ENCODE peak calls at places on chromosome 20, in seven cellular contexts. Y is SK-N-SH, L is tibial nerve, G is A549, T is HepG2, S is K562, J is sigmoid colon. B is an unnamed sample.
A peak's percentile ranks its signal among the peaks of the same experiment; 100 is the strongest.

GRCh38 chr20:63100401-63100925 is 93.7 kb upstream of the BHLHE23 start:
- DNase-seq in Y (no peak), G (no peak), S (no peak), J (peak; percentile 51), T (no peak), L (no peak), B (no peak)

GRCh38 chr20:90651-91050 is 3.2 kb downstream of the DEFB125 start:
- DNase-seq in J (no peak), T (no peak), Y (no peak), L (no peak), S (no peak), G (no peak), B (no peak)

GRCh38 chr20:7540923-7541322 is 399.3 kb downstream of the HAO1 start:
- DNase-seq in L (no peak), G (no peak), Y (no peak), J (no peak), T (no peak), S (no peak), B (no peak)

GRCh38 chr20:46205349-46205748 is 87.2 kb downstream of the CD40 start:
- DNase-seq in G (no peak), S (no peak), L (no peak), J (no peak), Y (no peak), T (no peak), B (no peak)

GRCh38 chr20:36975085-36975829 is 23.7 kb upstream of the SAMHD1 start:
- DNase-seq in S (no peak), Y (no peak), G (no peak), T (no peak), J (peak; percentile 14), L (no peak), B (no peak)

GRCh38 chr20:32482251-32483220 is 102.6 kb downstream of the NOL4L start:
- DNase-seq in J (peak; percentile 76), L (no peak), T (no peak), S (no peak), Y (peak; percentile 73), G (no peak), B (peak; percentile 92)

GRCh38 chr20:35269055-35269781 is 8.7 kb downstream of the MMP24OS start:
- DNase-seq in L (no peak), S (peak; percentile 83), Y (peak; percentile 93), J (no peak), T (peak; percentile 77), G (peak; percentile 81), B (peak; percentile 65)

GRCh38 chr20:1654994-1655393 is 2.6 kb downstream of the SIRPG start:
- DNase-seq in L (no peak), J (no peak), Y (no peak), G (no peak), T (no peak), S (no peak), B (no peak)

GRCh38 chr20:63118786-63119450 is 97.0 kb downstream of the YTHDF1 start:
- DNase-seq in T (no peak), G (no peak), L (no peak), Y (no peak), J (no peak), S (no peak), B (no peak)

GRCh38 chr20:51428451-51429143 is 113.9 kb downstream of the NFATC2 start:
- DNase-seq in Y (peak; percentile 55), S (peak; percentile 9), L (no peak), J (peak; percentile 85), T (peak; percentile 75), G (no peak), B (peak; percentile 24)

GRCh38 chr20:48702388-48703041 is 125.3 kb downstream of the PREX1 start:
- DNase-seq in Y (peak; percentile 39), T (no peak), L (no peak), J (peak; percentile 35), S (no peak), G (no peak), B (no peak)

GRCh38 chr20:41960166-41960565 is 342.0 kb upstream of the CHD6 start:
- DNase-seq in S (no peak), L (no peak), T (no peak), G (no peak), Y (no peak), J (no peak), B (no peak)

GRCh38 chr20:63635431-63636141 is 8.7 kb upstream of the GMEB2 start:
- DNase-seq in S (no peak), G (no peak), Y (no peak), T (no peak), L (no peak), J (no peak), B (peak; percentile 77)

GRCh38 chr20:37584238-37584807 is 56.6 kb upstream of the BLCAP start:
- DNase-seq in J (no peak), Y (no peak), T (no peak), L (no peak), S (peak; percentile 24), G (no peak), B (no peak)

GRCh38 chr20:19903168-19903676 is 113.9 kb upstream of the NAA20 start:
- DNase-seq in S (peak; percentile 8), J (peak; percentile 79), Y (no peak), L (no peak), T (peak; percentile 86), G (peak; percentile 52), B (no peak)

GRCh38 chr20:17666491-17666890 is 15.6 kb downstream of the RRBP1 start:
- DNase-seq in G (no peak), T (no peak), S (no peak), L (peak; percentile 14), J (no peak), Y (no peak), B (no peak)

GRCh38 chr20:45096781-45097180 is 4.1 kb downstream of the KCNS1 start:
- DNase-seq in Y (no peak), S (no peak), J (no peak), T (no peak), L (no peak), G (no peak), B (no peak)

GRCh38 chr20:40643891-40644290 is 45.1 kb downstream of the MAFB start:
- DNase-seq in S (no peak), Y (no peak), T (no peak), L (no peak), J (no peak), G (no peak), B (no peak)
- TF ChIP-seq EP300 in S (no peak), Y (no peak), T (no peak), L (no peak), J (no peak), G (no peak), B (no peak)

DNA sequence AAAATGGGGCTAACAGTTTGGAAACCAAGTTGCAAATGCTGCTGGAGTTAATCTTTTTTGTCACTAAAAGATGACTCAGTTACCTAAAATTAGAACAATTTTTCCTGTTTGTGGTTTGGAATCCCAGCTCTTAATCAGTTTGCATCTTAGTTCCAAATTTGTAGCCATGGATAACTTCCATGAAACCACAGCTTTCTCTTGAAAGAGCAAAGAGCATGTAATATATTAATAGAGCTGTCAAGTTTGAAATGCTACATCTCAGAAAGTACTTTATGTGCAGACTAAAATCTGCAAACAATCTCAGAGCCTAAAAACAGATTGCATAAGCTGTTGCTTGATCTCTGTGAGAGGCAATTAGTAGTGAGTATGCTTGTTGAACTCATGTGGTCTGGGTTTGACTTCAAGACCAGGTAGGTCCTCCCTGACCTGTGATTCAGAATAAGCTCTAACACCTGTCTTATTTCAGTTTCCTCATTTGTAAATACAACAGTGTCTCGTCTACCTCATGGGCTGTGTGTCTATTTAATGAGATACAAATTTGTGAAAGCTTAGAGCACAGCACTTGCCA is 23.5 kb downstream of the DHX35 start:
- DNase-seq in T (peak; percentile 73), L (no peak), J (no peak), S (no peak), G (no peak), Y (no peak), B (no peak)
- TF ChIP-seq EP300 in T (peak; percentile 57), L (no peak), J (peak; percentile 10), S (no peak), G (no peak), Y (peak; percentile 64), B (no peak)

DNA sequence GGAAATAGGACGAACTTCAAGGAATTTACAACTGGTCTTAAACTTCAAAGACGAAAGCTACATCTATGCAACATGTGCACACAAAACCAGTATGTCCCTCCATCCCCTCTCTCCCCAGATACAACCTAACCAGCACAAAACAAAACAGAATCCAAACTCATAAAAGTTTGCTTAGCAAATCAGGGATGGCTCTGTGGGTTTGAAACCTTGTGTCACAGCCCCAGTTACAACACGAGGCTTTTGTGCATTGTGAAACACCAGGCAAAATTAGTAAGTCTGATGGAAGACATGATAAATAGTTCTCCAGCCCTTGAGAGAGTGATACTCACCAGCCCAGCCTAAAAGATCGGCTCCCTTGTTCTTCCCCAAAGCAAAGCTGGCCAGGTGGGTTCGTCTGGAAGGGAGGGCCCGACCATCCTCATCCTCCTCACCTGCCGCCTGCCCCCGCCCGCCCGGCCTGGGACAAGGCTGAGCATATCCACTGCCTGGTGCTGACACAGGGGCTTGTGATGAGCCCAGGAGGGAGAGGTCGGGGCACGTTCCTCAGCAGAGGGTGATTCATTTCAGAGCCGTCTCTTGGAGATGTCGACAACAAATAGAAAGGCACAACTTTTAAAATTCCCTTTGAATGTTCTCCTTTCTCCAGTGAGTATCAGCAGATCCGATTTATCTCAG is 198.0 kb downstream of the TFAP2C start:
- DNase-seq in L (no peak), Y (no peak), G (peak; percentile 16), S (no peak), J (peak; percentile 83), T (no peak), B (no peak)
- TF ChIP-seq EP300 in L (no peak), Y (no peak), G (no peak), S (no peak), J (peak; percentile 19), T (no peak), B (no peak)

GRCh38 chr20:2805682-2806350 is 5.4 kb upstream of the CPXM1 start:
- DNase-seq in L (no peak), T (no peak), J (no peak), S (peak; percentile 15), G (no peak), Y (peak; percentile 21), B (peak; percentile 83)

GRCh38 chr20:2806351-2806701 is 5.9 kb upstream of the CPXM1 start:
- DNase-seq in T (no peak), J (no peak), S (no peak), L (no peak), G (no peak), Y (no peak), B (no peak)

GRCh38 chr20:2807019-2807418 is 6.6 kb upstream of the CPXM1 start:
- DNase-seq in Y (no peak), J (no peak), G (no peak), S (no peak), T (no peak), L (no peak), B (peak; percentile 10)

GRCh38 chr20:2804921-2805681 is 4.7 kb upstream of the CPXM1 start:
- DNase-seq in S (no peak), Y (peak; percentile 25), T (no peak), L (no peak), G (no peak), J (no peak), B (peak; percentile 63)

DNA sequence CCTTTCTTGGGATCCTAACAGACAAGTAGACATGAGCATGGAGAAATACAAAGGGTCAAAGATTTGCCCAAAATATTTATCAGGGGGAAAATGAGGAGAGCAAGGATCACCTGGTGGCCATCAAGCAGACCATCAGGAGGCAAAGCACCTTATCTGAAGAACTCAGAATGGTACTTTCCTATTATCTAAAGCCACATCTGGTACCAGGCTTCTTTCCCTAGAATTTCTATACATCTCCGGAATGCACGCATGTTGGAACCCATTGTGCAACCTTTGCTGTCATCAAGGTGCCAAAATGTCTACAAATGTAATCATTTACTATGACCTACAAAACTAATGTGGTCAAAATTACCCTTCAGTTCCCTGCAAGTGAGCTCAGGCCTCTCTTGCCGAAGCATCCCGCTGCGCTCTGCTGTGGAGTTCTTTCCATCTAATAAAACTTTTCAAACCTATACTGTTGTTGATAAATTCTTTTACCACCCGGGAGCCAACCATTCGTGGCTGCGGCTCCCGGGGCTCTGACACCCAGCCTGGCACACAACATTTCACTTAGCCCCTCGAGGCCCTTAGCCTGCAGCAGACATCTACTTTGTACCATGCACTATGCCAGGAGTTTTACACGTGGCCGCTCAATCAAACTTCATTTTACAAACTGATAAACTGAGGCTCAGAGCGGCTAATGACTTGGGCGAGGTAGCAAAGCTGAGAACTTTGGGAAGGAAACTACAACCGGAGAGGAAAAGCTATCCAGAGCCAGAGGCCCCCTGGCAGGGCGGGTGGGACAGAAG is 3.8 kb upstream of the CPXM1 start:
- DNase-seq in J (no peak), T (no peak), Y (no peak), G (no peak), L (no peak), S (peak; percentile 37), B (no peak)
- TF ChIP-seq EP300 in J (no peak), T (no peak), Y (no peak), G (no peak), L (no peak), S (peak; percentile 41), B (no peak)

B was measured in upper lobe of left lung.